ENCODE peak calls at places on chromosomes 13 and 19, in five cellular contexts. One of them, this sample, is unnamed.

GRCh38 chr13:32669030-32669646 is 82.9 kb downstream of the PDS5B start:
- DNase-seq in transverse colon: no peak
- DNase-seq in Peyer's patch: no peak
- DNase-seq in lower leg skin: no peak
- DNase-seq in body of pancreas: peak
- DNase-seq in this sample: no peak

GRCh38 chr13:37534181-37534580 is 64.4 kb downstream of the POSTN start:
- DNase-seq in body of pancreas: no peak
- DNase-seq in transverse colon: no peak
- DNase-seq in Peyer's patch: no peak
- DNase-seq in lower leg skin: no peak
- DNase-seq in this sample: peak

GRCh38 chr13:107901996-107902562 is 313.3 kb downstream of the LIG4 start:
- DNase-seq in Peyer's patch: no peak
- DNase-seq in body of pancreas: no peak
- DNase-seq in lower leg skin: no peak
- DNase-seq in transverse colon: no peak
- DNase-seq in this sample: no peak

GRCh38 chr19:28414748-28415147 is 798.2 kb downstream of the UQCRFS1 start:
- DNase-seq in Peyer's patch: no peak
- DNase-seq in transverse colon: no peak
- DNase-seq in lower leg skin: no peak
- DNase-seq in body of pancreas: no peak
- DNase-seq in this sample: no peak

GRCh38 chr13:51825165-51825592 is 19.8 kb downstream of the TMEM272 start:
- DNase-seq in lower leg skin: no peak
- DNase-seq in Peyer's patch: no peak
- DNase-seq in body of pancreas: no peak
- DNase-seq in transverse colon: no peak
- DNase-seq in this sample: no peak

GRCh38 chr19:12937243-12938053 is 961 bp upstream of the CALR start:
- DNase-seq in lower leg skin: no peak
- DNase-seq in transverse colon: peak
- DNase-seq in body of pancreas: peak
- DNase-seq in Peyer's patch: no peak
- DNase-seq in this sample: peak

GRCh38 chr13:95039415-95039814 is 261.8 kb downstream of the ABCC4 start:
- DNase-seq in transverse colon: no peak
- DNase-seq in Peyer's patch: no peak
- DNase-seq in body of pancreas: no peak
- DNase-seq in lower leg skin: no peak
- DNase-seq in this sample: no peak

GRCh38 chr19:43570174-43570791 is 5.0 kb downstream of the XRCC1 start:
- DNase-seq in body of pancreas: peak
- DNase-seq in Peyer's patch: no peak
- DNase-seq in transverse colon: no peak
- DNase-seq in lower leg skin: no peak
- DNase-seq in this sample: no peak

GRCh38 chr19:34678421-34678820 is 943 bp downstream of the ZNF302 start:
- DNase-seq in Peyer's patch: no peak
- DNase-seq in transverse colon: no peak
- DNase-seq in lower leg skin: no peak
- DNase-seq in body of pancreas: peak
- DNase-seq in this sample: no peak

GRCh38 chr13:26707122-26708006 is 53.2 kb downstream of the GPR12 start:
- DNase-seq in body of pancreas: peak
- DNase-seq in lower leg skin: no peak
- DNase-seq in transverse colon: no peak
- DNase-seq in Peyer's patch: no peak
- DNase-seq in this sample: peak

GRCh38 chr13:46893820-46894533 is 2.9 kb downstream of the HTR2A start:
- DNase-seq in transverse colon: peak
- DNase-seq in Peyer's patch: peak
- DNase-seq in body of pancreas: peak
- DNase-seq in lower leg skin: peak
- DNase-seq in this sample: peak

GRCh38 chr13:113423225-113424170 is 29.8 kb downstream of the ADPRHL1 start:
- DNase-seq in body of pancreas: no peak
- DNase-seq in Peyer's patch: no peak
- DNase-seq in transverse colon: no peak
- DNase-seq in lower leg skin: no peak
- DNase-seq in this sample: no peak

GRCh38 chr13:62194371-62194770 is 778.7 kb upstream of the PCDH20 start:
- DNase-seq in lower leg skin: no peak
- DNase-seq in body of pancreas: no peak
- DNase-seq in Peyer's patch: no peak
- DNase-seq in transverse colon: no peak
- DNase-seq in this sample: no peak

GRCh38 chr19:1350861-1351260 is 32.8 kb upstream of the NDUFS7 start:
- DNase-seq in Peyer's patch: no peak
- DNase-seq in body of pancreas: no peak
- DNase-seq in transverse colon: no peak
- DNase-seq in lower leg skin: no peak
- DNase-seq in this sample: no peak

GRCh38 chr13:20353973-20354372 is 121.9 kb upstream of the GJB6 start:
- DNase-seq in Peyer's patch: no peak
- DNase-seq in transverse colon: no peak
- DNase-seq in lower leg skin: no peak
- DNase-seq in body of pancreas: no peak
- DNase-seq in this sample: no peak

GRCh38 chr19:55258476-55258827 is 365 bp downstream of the PPP6R1 start:
- DNase-seq in Peyer's patch: no peak
- DNase-seq in transverse colon: no peak
- DNase-seq in body of pancreas: no peak
- DNase-seq in lower leg skin: no peak
- DNase-seq in this sample: peak

GRCh38 chr13:73421310-73421912 is 362.6 kb downstream of the KLF5 start:
- DNase-seq in transverse colon: peak
- DNase-seq in Peyer's patch: no peak
- DNase-seq in lower leg skin: no peak
- DNase-seq in body of pancreas: peak
- DNase-seq in this sample: no peak

GRCh38 chr13:23915308-23915707 is 18.0 kb upstream of the C1QTNF9B start:
- DNase-seq in body of pancreas: no peak
- DNase-seq in transverse colon: no peak
- DNase-seq in Peyer's patch: no peak
- DNase-seq in lower leg skin: no peak
- DNase-seq in this sample: no peak

GRCh38 chr19:56966225-56966696 is 125.7 kb upstream of the PEG3 start:
- DNase-seq in Peyer's patch: no peak
- DNase-seq in transverse colon: no peak
- DNase-seq in lower leg skin: no peak
- DNase-seq in body of pancreas: no peak
- DNase-seq in this sample: no peak

GRCh38 chr19:47447470-47448359 is 24.0 kb downstream of the SLC8A2 start:
- DNase-seq in body of pancreas: no peak
- DNase-seq in transverse colon: peak
- DNase-seq in Peyer's patch: peak
- DNase-seq in lower leg skin: no peak
- DNase-seq in this sample: no peak

GRCh38 chr13:46593403-46593802 is 40.4 kb downstream of the LRCH1 start:
- DNase-seq in transverse colon: no peak
- DNase-seq in lower leg skin: no peak
- DNase-seq in Peyer's patch: no peak
- DNase-seq in body of pancreas: no peak
- DNase-seq in this sample: no peak

GRCh38 chr19:27774337-27774736 is 1438.6 kb downstream of the UQCRFS1 start:
- DNase-seq in transverse colon: no peak
- DNase-seq in body of pancreas: no peak
- DNase-seq in lower leg skin: no peak
- DNase-seq in Peyer's patch: no peak
- DNase-seq in this sample: no peak

GRCh38 chr19:7078007-7078406 is 8.5 kb downstream of the ZNF557 start:
- DNase-seq in lower leg skin: no peak
- DNase-seq in body of pancreas: no peak
- DNase-seq in transverse colon: no peak
- DNase-seq in Peyer's patch: no peak
- DNase-seq in this sample: no peak

GRCh38 chr19:31534786-31535185 is 185.6 kb upstream of the TSHZ3 start:
- DNase-seq in lower leg skin: peak
- DNase-seq in body of pancreas: no peak
- DNase-seq in transverse colon: no peak
- DNase-seq in Peyer's patch: no peak
- DNase-seq in this sample: no peak

GRCh38 chr19:7366701-7367420 is 18.1 kb downstream of the ARHGEF18 start:
- DNase-seq in Peyer's patch: peak
- DNase-seq in body of pancreas: peak
- DNase-seq in lower leg skin: no peak
- DNase-seq in transverse colon: no peak
- DNase-seq in this sample: no peak

GRCh38 chr19:1234670-1235380 is 3.0 kb downstream of the CBARP start:
- DNase-seq in Peyer's patch: no peak
- DNase-seq in body of pancreas: no peak
- DNase-seq in transverse colon: no peak
- DNase-seq in lower leg skin: no peak
- DNase-seq in this sample: no peak

GRCh38 chr19:18660051-18660910 is 23.2 kb upstream of the CRTC1 start:
- DNase-seq in lower leg skin: no peak
- DNase-seq in Peyer's patch: no peak
- DNase-seq in transverse colon: peak
- DNase-seq in body of pancreas: peak
- DNase-seq in this sample: peak

GRCh38 chr19:33292595-33293254 is 9.6 kb downstream of the CEBPA start:
- DNase-seq in transverse colon: peak
- DNase-seq in body of pancreas: no peak
- DNase-seq in lower leg skin: peak
- DNase-seq in Peyer's patch: peak
- DNase-seq in this sample: peak

GRCh38 chr19:10565028-10565566 is 713 bp downstream of the KRI1 start:
- DNase-seq in lower leg skin: no peak
- DNase-seq in transverse colon: peak
- DNase-seq in body of pancreas: peak
- DNase-seq in Peyer's patch: no peak
- DNase-seq in this sample: no peak

GRCh38 chr13:69010789-69011188 is 1096.8 kb upstream of the ATXN8OS start:
- DNase-seq in Peyer's patch: no peak
- DNase-seq in body of pancreas: no peak
- DNase-seq in lower leg skin: no peak
- DNase-seq in transverse colon: no peak
- DNase-seq in this sample: no peak

GRCh38 chr19:48283908-48284307 is 14.0 kb downstream of the ZNF114 start:
- DNase-seq in Peyer's patch: no peak
- DNase-seq in transverse colon: no peak
- DNase-seq in body of pancreas: no peak
- DNase-seq in lower leg skin: no peak
- DNase-seq in this sample: no peak

GRCh38 chr13:44078806-44079378 is 199.2 kb downstream of the LACC1 start:
- DNase-seq in lower leg skin: no peak
- DNase-seq in Peyer's patch: no peak
- DNase-seq in transverse colon: no peak
- DNase-seq in body of pancreas: no peak
- DNase-seq in this sample: no peak

GRCh38 chr19:5152013-5152763 is 183.3 kb downstream of the KDM4B start:
- DNase-seq in lower leg skin: peak
- DNase-seq in body of pancreas: no peak
- DNase-seq in transverse colon: no peak
- DNase-seq in Peyer's patch: no peak
- DNase-seq in this sample: no peak

GRCh38 chr13:61146158-61146557 is 269.5 kb downstream of the PCDH20 start:
- DNase-seq in lower leg skin: no peak
- DNase-seq in Peyer's patch: no peak
- DNase-seq in body of pancreas: no peak
- DNase-seq in transverse colon: no peak
- DNase-seq in this sample: no peak

GRCh38 chr13:51453308-51453958 is 597 bp upstream of the INTS6 start:
- DNase-seq in body of pancreas: no peak
- DNase-seq in lower leg skin: peak
- DNase-seq in Peyer's patch: peak
- DNase-seq in transverse colon: peak
- DNase-seq in this sample: peak

GRCh38 chr13:58583961-58584360 is 952.4 kb downstream of the PCDH17 start:
- DNase-seq in lower leg skin: no peak
- DNase-seq in transverse colon: no peak
- DNase-seq in Peyer's patch: no peak
- DNase-seq in body of pancreas: no peak
- DNase-seq in this sample: no peak

GRCh38 chr19:49339364-49340068 is 4.3 kb downstream of the CD37 start:
- DNase-seq in lower leg skin: peak
- DNase-seq in body of pancreas: peak
- DNase-seq in Peyer's patch: peak
- DNase-seq in transverse colon: peak
- DNase-seq in this sample: no peak
- TF ChIP-seq POLR2A in lower leg skin: no peak
- TF ChIP-seq POLR2A in body of pancreas: peak
- TF ChIP-seq POLR2A in Peyer's patch: no peak
- TF ChIP-seq POLR2A in transverse colon: peak
- TF ChIP-seq POLR2A in this sample: no peak

GRCh38 chr19:17249887-17250548 is 4.3 kb upstream of the NR2F6 start:
- DNase-seq in Peyer's patch: peak
- DNase-seq in transverse colon: peak
- DNase-seq in lower leg skin: no peak
- DNase-seq in body of pancreas: no peak
- DNase-seq in this sample: no peak
- TF ChIP-seq POLR2A in Peyer's patch: no peak
- TF ChIP-seq POLR2A in transverse colon: no peak
- TF ChIP-seq POLR2A in lower leg skin: no peak
- TF ChIP-seq POLR2A in body of pancreas: no peak
- TF ChIP-seq POLR2A in this sample: no peak

GRCh38 chr19:19865750-19866598 is at the start of gene ZNF253:
- DNase-seq in body of pancreas: peak
- DNase-seq in Peyer's patch: peak
- DNase-seq in lower leg skin: peak
- DNase-seq in transverse colon: peak
- DNase-seq in this sample: peak
- TF ChIP-seq POLR2A in body of pancreas: peak
- TF ChIP-seq POLR2A in Peyer's patch: peak
- TF ChIP-seq POLR2A in lower leg skin: no peak
- TF ChIP-seq POLR2A in transverse colon: peak
- TF ChIP-seq POLR2A in this sample: peak

DNA sequence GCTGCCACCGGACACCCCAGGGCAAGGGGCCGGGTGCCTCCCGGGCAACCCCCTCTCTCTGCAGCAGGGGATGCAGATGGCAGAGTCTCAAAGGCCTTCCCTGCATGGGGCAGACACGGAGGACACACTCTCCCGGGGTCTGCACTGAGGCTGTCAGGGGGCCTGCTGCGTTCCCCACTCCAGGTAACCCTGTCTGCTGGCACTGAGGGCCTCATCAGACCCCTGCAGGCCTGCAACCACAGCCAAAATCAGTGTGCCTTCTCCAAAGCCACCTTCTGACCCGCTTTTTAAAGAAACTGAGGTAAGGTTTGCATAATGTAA is 93.9 kb downstream of the GNG7 start:
- DNase-seq in lower leg skin: peak
- DNase-seq in transverse colon: no peak
- DNase-seq in Peyer's patch: peak
- DNase-seq in body of pancreas: no peak
- DNase-seq in this sample: no peak
- TF ChIP-seq POLR2A in lower leg skin: no peak
- TF ChIP-seq POLR2A in transverse colon: no peak
- TF ChIP-seq POLR2A in Peyer's patch: no peak
- TF ChIP-seq POLR2A in body of pancreas: no peak
- TF ChIP-seq POLR2A in this sample: no peak

This sample was measured in H54.